ENCODE peak calls at places on chromosomes 4 and X, in five cellular contexts. D is IMR-90, N is neuronal stem cell, O is H9, T is H1. B is an unnamed sample.

GRCh38 chr4:123216946-123217345 is 179.6 kb upstream of the SPRY1 start:
- DNase-seq in D (no peak), N (no peak), O (no peak), T (no peak), B (no peak)

GRCh38 chr4:88989990-88990389 is 67.0 kb downstream of the FAM13A start:
- DNase-seq in D (no peak), N (no peak), O (no peak), T (no peak), B (no peak)

GRCh38 chr4:76980280-76980679 is 30.7 kb downstream of the SEPTIN11 start:
- DNase-seq in D (no peak), N (no peak), O (no peak), T (no peak), B (no peak)

GRCh38 chrX:68921937-68922456 is 93.2 kb downstream of the EFNB1 start:
- DNase-seq in D (no peak), N (no peak), O (no peak), T (no peak), B (no peak)

GRCh38 chr4:71860643-71861042 is 76.8 kb upstream of the GC start:
- DNase-seq in D (no peak), N (peak; percentile 43), O (no peak), T (no peak), B (peak; percentile 12)

GRCh38 chr4:158523990-158524545 is 2.4 kb downstream of the RXFP1 start:
- DNase-seq in D (no peak), N (no peak), O (no peak), T (no peak), B (no peak)

GRCh38 chr4:20625460-20625859 is 74.8 kb upstream of the PACRGL start:
- DNase-seq in D (no peak), N (no peak), O (no peak), T (no peak), B (no peak)

GRCh38 chr4:113766882-113767281 is 5.3 kb upstream of the CAMK2D start:
- DNase-seq in D (no peak), N (no peak), O (no peak), T (no peak), B (no peak)

GRCh38 chrX:68750316-68750715 is 78.5 kb upstream of the EFNB1 start:
- DNase-seq in D (no peak), N (no peak), O (no peak), T (no peak), B (no peak)

GRCh38 chr4:26342328-26343040 is 21.7 kb downstream of the RBPJ start:
- DNase-seq in D (peak; percentile 95), N (no peak), O (no peak), T (no peak), B (peak; percentile 90)

GRCh38 chr4:141724646-141725045 is 88.3 kb downstream of the IL15 start:
- DNase-seq in D (peak; percentile 26), N (no peak), O (no peak), T (no peak), B (no peak)

GRCh38 chrX:29824176-29824906 is 391.0 kb upstream of the MAGEB2 start:
- DNase-seq in D (no peak), N (no peak), O (no peak), T (no peak), B (no peak)

GRCh38 chr4:102625232-102625930 is 124.2 kb downstream of the NFKB1 start:
- DNase-seq in D (peak; percentile 54), N (no peak), O (peak; percentile 64), T (no peak), B (peak; percentile 51)

GRCh38 chr4:25862411-25863346 is at the start of gene SEL1L3:
- DNase-seq in D (no peak), N (peak; percentile 38), O (peak; percentile 68), T (peak; percentile 74), B (no peak)

GRCh38 chr4:10032625-10033024 is 11.3 kb upstream of the SLC2A9 start:
- DNase-seq in D (peak; percentile 75), N (no peak), O (peak; percentile 3), T (no peak), B (no peak)

GRCh38 chrX:48165246-48165645 is 31.3 kb downstream of the SSX5 start:
- DNase-seq in D (no peak), N (no peak), O (no peak), T (no peak), B (no peak)

GRCh38 chr4:150746156-150746555 is 164.2 kb downstream of the MAB21L2 start:
- DNase-seq in D (peak; percentile 65), N (no peak), O (no peak), T (no peak), B (peak; percentile 16)

GRCh38 chr4:57136281-57136680 is 26.1 kb upstream of the IGFBP7 start:
- DNase-seq in D (peak; percentile 80), N (no peak), O (no peak), T (no peak), B (no peak)

GRCh38 chr4:144295286-144295995 is 154.9 kb upstream of the GYPA start:
- DNase-seq in D (peak; percentile 1), N (no peak), O (no peak), T (no peak), B (no peak)

GRCh38 chr4:152575533-152575932 is 39.6 kb upstream of the FBXW7 start:
- DNase-seq in D (no peak), N (no peak), O (no peak), T (no peak), B (no peak)

GRCh38 chrX:30913556-30913955 is 24.5 kb upstream of the TAB3 start:
- DNase-seq in D (no peak), N (no peak), O (no peak), T (no peak), B (no peak)

GRCh38 chrX:10744011-10744410 is 123.6 kb upstream of the MID1 start:
- DNase-seq in D (no peak), N (no peak), O (peak; percentile 30), T (no peak), B (no peak)

GRCh38 chr4:112277220-112277619 is 8.5 kb downstream of the TIFA start:
- DNase-seq in D (no peak), N (no peak), O (no peak), T (no peak), B (no peak)

GRCh38 chrX:117989512-117989911 is 127.1 kb downstream of the KLHL13 start:
- DNase-seq in D (no peak), N (no peak), O (no peak), T (no peak), B (no peak)

GRCh38 chrX:23883737-23884354 is 23.9 kb downstream of the APOO start:
- DNase-seq in D (peak; percentile 85), N (no peak), O (no peak), T (no peak), B (peak; percentile 86)

GRCh38 chr4:99437686-99438577 is 2.8 kb upstream of the ADH7 start:
- DNase-seq in D (no peak), N (no peak), O (no peak), T (no peak), B (no peak)

GRCh38 chr4:146004730-146005129 is 66.1 kb upstream of the ZNF827 start:
- DNase-seq in D (no peak), N (no peak), O (no peak), T (no peak), B (no peak)

GRCh38 chrX:16725067-16725466 is 5.7 kb downstream of the SYAP1 start:
- DNase-seq in D (no peak), N (no peak), O (no peak), T (no peak), B (no peak)

GRCh38 chr4:73850261-73850970 is 2.7 kb upstream of the PF4V1 start:
- DNase-seq in D (peak; percentile 17), N (no peak), O (no peak), T (no peak), B (peak; percentile 49)

GRCh38 chrX:55132416-55132815 is 43.6 kb downstream of the PAGE2 start:
- DNase-seq in D (no peak), N (no peak), O (no peak), T (no peak), B (no peak)

GRCh38 chrX:55135171-55135570 is 46.4 kb downstream of the PAGE2 start:
- DNase-seq in D (peak; percentile 31), N (peak; percentile 1), O (no peak), T (peak; percentile 39), B (peak; percentile 40)
- H2BK5ac ChIP-seq in D (no peak overlapping the region), N (no peak overlapping the region), O (no peak overlapping the region), T (no peak overlapping the region), B (no peak overlapping the region)

GRCh38 chr4:39045791-39046221 is 13.6 kb upstream of the TMEM156 start:
- DNase-seq in D (peak; percentile 21), N (no peak), O (no peak), T (no peak), B (peak; percentile 60)

GRCh38 chr4:39044947-39045734 is 12.9 kb upstream of the TMEM156 start:
- DNase-seq in D (no peak), N (peak; percentile 11), O (peak; percentile 44), T (peak; percentile 65), B (peak; percentile 56)

GRCh38 chr4:39043697-39044363 is 11.6 kb upstream of the TMEM156 start:
- DNase-seq in D (peak; percentile 52), N (no peak), O (no peak), T (no peak), B (peak; percentile 80)

GRCh38 chr4:39043058-39043696 is 11.0 kb upstream of the TMEM156 start:
- DNase-seq in D (peak; percentile 75), N (no peak), O (no peak), T (no peak), B (peak; percentile 88)

DNA sequence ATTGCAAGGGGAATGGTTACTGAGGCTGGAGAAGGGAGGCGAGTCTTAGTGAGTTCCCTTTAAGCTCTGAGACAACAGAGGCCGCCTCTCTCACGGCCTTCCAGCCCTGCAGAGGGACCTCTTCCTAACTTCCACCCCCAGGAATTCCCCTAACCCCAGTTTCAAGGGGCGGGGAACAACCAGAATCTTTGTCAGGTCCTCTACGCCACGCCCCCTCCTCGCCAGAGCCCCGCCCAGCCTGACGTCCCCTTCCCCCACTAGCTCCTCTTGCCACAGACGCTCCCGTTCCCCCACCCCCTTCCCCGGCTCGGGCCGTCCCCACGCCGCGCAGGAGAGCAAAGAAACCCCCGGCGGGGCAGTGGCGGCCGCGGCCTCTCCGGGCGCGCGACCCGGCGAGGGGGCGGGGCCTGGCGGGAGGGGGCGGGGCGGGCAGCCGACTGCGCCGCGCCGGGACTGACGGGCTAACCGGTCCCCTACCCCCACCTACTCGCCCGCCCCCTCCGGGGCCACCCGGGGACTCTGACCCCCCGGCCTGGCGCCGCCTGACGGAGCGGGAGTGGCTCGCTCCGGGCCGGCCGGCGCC is 12.2 kb upstream of the TMEM156 start:
- DNase-seq in D (peak; percentile 93), N (peak; percentile 91), O (peak; percentile 94), T (peak; percentile 89), B (peak; percentile 97)
- H3K18ac ChIP-seq in D (peak overlapping the region; percentile 21), N (no peak overlapping the region), O (no peak overlapping the region), T (peak overlapping the region; percentile 86), B (peak overlapping the region; percentile 99)

GRCh38 chr4:120753854-120754253 is 168.7 kb downstream of the PRDM5 start:
- DNase-seq in D (no peak), N (peak; percentile 18), O (no peak), T (no peak), B (no peak)

GRCh38 chr4:120750152-120750525 is 172.4 kb downstream of the PRDM5 start:
- DNase-seq in D (no peak), N (no peak), O (no peak), T (no peak), B (no peak)

GRCh38 chr4:120755864-120756263 is 166.7 kb downstream of the PRDM5 start:
- DNase-seq in D (no peak), N (no peak), O (no peak), T (no peak), B (no peak)

GRCh38 chr4:120749445-120750151 is 172.9 kb downstream of the PRDM5 start:
- DNase-seq in D (no peak), N (no peak), O (no peak), T (no peak), B (no peak)

GRCh38 chr4:120754590-120754989 is 167.9 kb downstream of the PRDM5 start:
- DNase-seq in D (no peak), N (no peak), O (no peak), T (no peak), B (no peak)
- H3K14ac ChIP-seq in D (no peak overlapping the region), N (no peak overlapping the region), O (no peak overlapping the region), T (no peak overlapping the region), B (no peak overlapping the region)

GRCh38 chr4:85430226-85430625 is 44.7 kb upstream of the ARHGAP24 start:
- DNase-seq in D (no peak), N (no peak), O (no peak), T (no peak), B (no peak)
- H2BK5ac ChIP-seq in D (no peak overlapping the region), N (no peak overlapping the region), O (no peak overlapping the region), T (no peak overlapping the region), B (no peak overlapping the region)

B was measured in mesenchymal stem cell.